ENCODE peak calls at places on chromosomes 13 and 19, in seven cellular contexts. V, G, Y, S, B, P and X are unnamed samples.

GRCh38 chr13:70758932-70759331 is 650.7 kb upstream of the KLHL1 start:
- DNase-seq in V (no peak), G (no peak), Y (no peak), S (no peak), B (no peak), P (no peak), X (no peak)

GRCh38 chr19:46320559-46320958 is 23.7 kb downstream of the HIF3A start:
- DNase-seq in V (no peak), G (no peak), Y (no peak), S (no peak), B (no peak), P (no peak), X (no peak)

GRCh38 chr19:12884926-12885748 is 1.9 kb downstream of the KLF1 start:
- DNase-seq in V (peak), G (peak), Y (peak), S (no peak), B (peak), P (peak), X (peak)

GRCh38 chr19:10517760-10518443 is 655 bp upstream of the S1PR5 start:
- DNase-seq in V (peak), G (no peak), Y (no peak), S (no peak), B (peak), P (peak), X (no peak)

GRCh38 chr19:55526216-55527196 is 10.4 kb downstream of the SBK2 start:
- DNase-seq in V (no peak), G (no peak), Y (peak), S (no peak), B (peak), P (peak), X (no peak)

GRCh38 chr13:23608704-23609413 is 38.6 kb downstream of the TNFRSF19 start:
- DNase-seq in V (no peak), G (no peak), Y (no peak), S (no peak), B (peak), P (no peak), X (no peak)

GRCh38 chr19:14150041-14150769 is 13.8 kb upstream of the ASF1B start:
- DNase-seq in V (no peak), G (no peak), Y (no peak), S (no peak), B (no peak), P (no peak), X (no peak)

GRCh38 chr13:23678768-23679167 is 108.6 kb downstream of the TNFRSF19 start:
- DNase-seq in V (no peak), G (no peak), Y (no peak), S (no peak), B (no peak), P (no peak), X (no peak)

GRCh38 chr19:11130824-11131455 is 24.6 kb downstream of the SPC24 start:
- DNase-seq in V (peak), G (peak), Y (peak), S (peak), B (peak), P (peak), X (peak)

GRCh38 chr19:3809881-3810707 is 23.9 kb upstream of the MATK start:
- DNase-seq in V (no peak), G (no peak), Y (no peak), S (no peak), B (no peak), P (no peak), X (no peak)

GRCh38 chr19:18898533-18899408 is 2.8 kb upstream of the CERS1 start:
- DNase-seq in V (peak), G (no peak), Y (no peak), S (no peak), B (no peak), P (no peak), X (no peak)

GRCh38 chr13:34867590-34867989 is 74.5 kb upstream of the NBEA start:
- DNase-seq in V (no peak), G (no peak), Y (no peak), S (peak), B (peak), P (no peak), X (no peak)

GRCh38 chr13:79225487-79226232 is 180.4 kb downstream of the RBM26 start:
- DNase-seq in V (no peak), G (no peak), Y (no peak), S (no peak), B (peak), P (peak), X (peak)

GRCh38 chr19:3852614-3853254 is 16.1 kb downstream of the ZFR2 start:
- DNase-seq in V (no peak), G (no peak), Y (no peak), S (peak), B (peak), P (peak), X (peak)

GRCh38 chr13:45510671-45511070 is 45.9 kb downstream of the COG3 start:
- DNase-seq in V (peak), G (no peak), Y (no peak), S (no peak), B (no peak), P (no peak), X (no peak)

GRCh38 chr13:114106991-114107685 is 25.3 kb downstream of the RASA3 start:
- DNase-seq in V (no peak), G (no peak), Y (no peak), S (no peak), B (no peak), P (no peak), X (no peak)

GRCh38 chr19:49847731-49848696 is 2.9 kb upstream of the PTOV1 start:
- DNase-seq in V (no peak), G (no peak), Y (no peak), S (peak), B (peak), P (no peak), X (peak)

GRCh38 chr19:39498262-39499081 is at the start of gene DLL3:
- DNase-seq in V (peak), G (no peak), Y (peak), S (no peak), B (peak), P (peak), X (no peak)

GRCh38 chr19:50702870-50703829 is 16.5 kb downstream of the SHANK1 start:
- DNase-seq in V (no peak), G (no peak), Y (no peak), S (no peak), B (peak), P (no peak), X (peak)

GRCh38 chr19:32921624-32922023 is 50.1 kb downstream of the CEP89 start:
- DNase-seq in V (no peak), G (no peak), Y (no peak), S (no peak), B (no peak), P (no peak), X (no peak)

GRCh38 chr13:70162141-70162540 is 53.9 kb upstream of the KLHL1 start:
- DNase-seq in V (peak), G (no peak), Y (no peak), S (peak), B (no peak), P (no peak), X (no peak)

GRCh38 chr13:83881917-83882625 is at the start of gene SLITRK1:
- DNase-seq in V (peak), G (no peak), Y (peak), S (peak), B (peak), P (peak), X (no peak)

GRCh38 chr19:56333506-56333905 is 18.9 kb upstream of the ZSCAN5A start:
- DNase-seq in V (peak), G (no peak), Y (no peak), S (peak), B (peak), P (peak), X (peak)

GRCh38 chr13:41365636-41366035 is 54.6 kb downstream of the NAA16 start:
- DNase-seq in V (no peak), G (no peak), Y (no peak), S (no peak), B (peak), P (no peak), X (no peak)

GRCh38 chr19:29966594-29967249 is 24.7 kb downstream of the URI1 start:
- DNase-seq in V (no peak), G (no peak), Y (no peak), S (no peak), B (peak), P (no peak), X (peak)